ENCODE peak calls at places on chromosomes 1 and 21, in seven cellular contexts. D is right cardiac atrium, Z is WTC11, G is EL, P is activated T-cell treated with anti-CD3 and anti-CD28 coated beads for 1 hour, C is putamen, X is tibial nerve. F is an unnamed sample.

GRCh38 chr1:206004821-206005220 is 1.6 kb upstream of the RAB7B start:
- DNase-seq in D (no peak), Z (no peak), G (no peak), P (no peak), C (no peak), X (no peak), F (no peak)

GRCh38 chr1:203017707-203018106 is 8.6 kb upstream of the PPFIA4 start:
- DNase-seq in D (no peak), Z (no peak), G (no peak), P (no peak), C (no peak), X (no peak), F (no peak)

GRCh38 chr1:152884966-152885624 is 7.0 kb downstream of the SMCP start:
- DNase-seq in D (no peak), Z (no peak), G (peak; percentile 87), P (no peak), C (no peak), X (no peak), F (no peak)

GRCh38 chr21:32472890-32473765 is 60.6 kb downstream of the EVA1C start:
- DNase-seq in D (no peak), Z (no peak), G (no peak), P (no peak), C (no peak), X (no peak), F (peak; percentile 46)

GRCh38 chr1:183264132-183264531 is 78.1 kb downstream of the LAMC2 start:
- DNase-seq in D (no peak), Z (no peak), G (no peak), P (no peak), C (no peak), X (no peak), F (no peak)

GRCh38 chr1:219927956-219928790 is at the start of gene SLC30A10:
- DNase-seq in D (no peak), Z (peak; percentile 50), G (peak; percentile 17), P (no peak), C (peak; percentile 7), X (no peak), F (peak; percentile 57)

GRCh38 chr1:77605246-77606026 is 77.0 kb downstream of the ZZZ3 start:
- DNase-seq in D (peak; percentile 54), Z (no peak), G (peak; percentile 67), P (no peak), C (peak; percentile 54), X (peak; percentile 74), F (peak; percentile 80)

GRCh38 chr1:77039739-77040138 is 172.5 kb downstream of the ST6GALNAC5 start:
- DNase-seq in D (no peak), Z (no peak), G (peak; percentile 98), P (no peak), C (peak; percentile 37), X (peak; percentile 59), F (no peak)

GRCh38 chr21:16195896-16196443 is 466.2 kb downstream of the USP25 start:
- DNase-seq in D (no peak), Z (no peak), G (peak; percentile 20), P (no peak), C (no peak), X (no peak), F (no peak)

GRCh38 chr1:225816643-225817538 is 7.0 kb downstream of the EPHX1 start:
- DNase-seq in D (peak; percentile 86), Z (no peak), G (no peak), P (no peak), C (peak; percentile 50), X (peak; percentile 59), F (peak; percentile 86)

GRCh38 chr1:154696460-154696859 is 88.5 kb upstream of the ADAR start:
- DNase-seq in D (no peak), Z (no peak), G (no peak), P (no peak), C (no peak), X (no peak), F (no peak)

GRCh38 chr1:16048573-16049189 is 5.1 kb downstream of the CLCNKB start:
- DNase-seq in D (peak; percentile 67), Z (peak; percentile 98), G (peak; percentile 74), P (peak; percentile 35), C (no peak), X (peak; percentile 30), F (peak; percentile 88)

F was measured in kidney.